ENCODE peak calls at places on chromosomes 12 and 14, in nine cellular contexts. G, Z, W, A, I, B, C, T and J are unnamed samples.
A peak's percentile ranks its signal among the peaks of the same experiment; 100 is the strongest.

GRCh38 chr12:56358836-56359532 is 923 bp downstream of the STAT2 start:
- DNase-seq in C (peak; percentile 93), G (no peak), B (no peak), T (no peak), A (no peak), Z (no peak), I (no peak), W (peak; percentile 87), J (peak; percentile 95)

GRCh38 chr12:56158029-56158925 is at the start of gene MYL6:
- DNase-seq in G (peak; percentile 96), W (peak; percentile 99), A (peak; percentile 98), Z (peak; percentile 93), B (peak; percentile 89), C (peak; percentile 98), I (peak; percentile 97), T (peak; percentile 98), J (peak; percentile 99)

GRCh38 chr14:61461808-61462275 is 140.5 kb downstream of the PRKCH start:
- DNase-seq in T (no peak), A (peak; percentile 59), I (peak; percentile 34), Z (peak; percentile 65), G (peak; percentile 68), W (peak; percentile 77), B (peak; percentile 56), C (peak; percentile 80), J (peak; percentile 90)

GRCh38 chr12:126784328-126784921 is 1482.5 kb upstream of the TMEM132C start:
- DNase-seq in A (peak; percentile 39), G (peak; percentile 2), T (peak; percentile 86), Z (peak; percentile 11), B (peak; percentile 31), C (no peak), W (no peak), I (peak; percentile 66), J (peak; percentile 49)

GRCh38 chr14:55707365-55707804 is 127.4 kb downstream of the KTN1 start:
- DNase-seq in W (peak; percentile 76), A (no peak), G (peak; percentile 31), C (peak; percentile 70), I (no peak), B (no peak), T (no peak), Z (no peak), J (peak; percentile 88)

GRCh38 chr12:24898606-24899005 is 50.3 kb downstream of the BCAT1 start:
- DNase-seq in T (no peak), W (no peak), B (no peak), C (no peak), A (no peak), G (no peak), I (no peak), Z (no peak), J (no peak)

GRCh38 chr12:114835031-114835430 is 151.1 kb upstream of the TBX3 start:
- DNase-seq in T (no peak), C (peak; percentile 83), I (no peak), G (no peak), Z (no peak), B (no peak), A (no peak), W (peak; percentile 85), J (peak; percentile 53)

GRCh38 chr12:6205144-6205539 is 4.9 kb downstream of the CD9 start:
- DNase-seq in A (peak; percentile 44), T (peak; percentile 91), G (no peak), Z (no peak), B (no peak), I (no peak), C (no peak), W (no peak), J (peak; percentile 39)

GRCh38 chr12:16605666-16606116 is 271 bp downstream of the LMO3 start:
- DNase-seq in Z (no peak), A (no peak), I (no peak), B (no peak), G (peak; percentile 9), T (no peak), C (peak; percentile 18), W (peak; percentile 12), J (peak; percentile 5)

GRCh38 chr12:90909069-90909676 is 45.8 kb downstream of the CCER1 start:
- DNase-seq in G (peak; percentile 6), W (peak; percentile 67), Z (peak; percentile 31), C (peak; percentile 64), B (no peak), A (peak; percentile 18), I (peak; percentile 38), T (peak; percentile 37), J (peak; percentile 72)

GRCh38 chr12:91744613-91745012 is 401.0 kb downstream of the BTG1 start:
- DNase-seq in A (no peak), W (no peak), C (no peak), G (no peak), T (no peak), I (no peak), B (no peak), Z (no peak), J (no peak)

GRCh38 chr12:13799574-13799973 is 181.8 kb downstream of the GRIN2B start:
- DNase-seq in B (no peak), G (no peak), I (no peak), C (no peak), W (no peak), T (peak; percentile 47), A (no peak), Z (peak; percentile 9), J (no peak)

GRCh38 chr12:118354903-118355302 is 17.8 kb downstream of the TAOK3 start:
- DNase-seq in I (no peak), W (peak; percentile 40), A (no peak), B (no peak), T (no peak), C (no peak), G (no peak), Z (no peak), J (no peak)

GRCh38 chr14:21467620-21468019 is 9.1 kb downstream of the RAB2B start:
- DNase-seq in C (peak; percentile 42), Z (no peak), T (no peak), G (no peak), W (peak; percentile 98), I (no peak), A (no peak), B (no peak), J (peak; percentile 76)

GRCh38 chr12:57731411-57732080 is 7.0 kb downstream of the AGAP2 start:
- DNase-seq in T (no peak), G (no peak), A (no peak), I (no peak), B (no peak), Z (no peak), W (no peak), C (no peak), J (no peak)

GRCh38 chr14:89571502-89571901 is 154.5 kb upstream of the FOXN3 start:
- DNase-seq in T (no peak), B (no peak), W (no peak), G (no peak), A (no peak), Z (no peak), C (no peak), I (no peak), J (no peak)

GRCh38 chr12:83843531-83843930 is 1069.1 kb downstream of the SLC6A15 start:
- DNase-seq in B (no peak), G (no peak), T (no peak), C (no peak), A (no peak), I (no peak), W (no peak), Z (no peak), J (no peak)

DNA sequence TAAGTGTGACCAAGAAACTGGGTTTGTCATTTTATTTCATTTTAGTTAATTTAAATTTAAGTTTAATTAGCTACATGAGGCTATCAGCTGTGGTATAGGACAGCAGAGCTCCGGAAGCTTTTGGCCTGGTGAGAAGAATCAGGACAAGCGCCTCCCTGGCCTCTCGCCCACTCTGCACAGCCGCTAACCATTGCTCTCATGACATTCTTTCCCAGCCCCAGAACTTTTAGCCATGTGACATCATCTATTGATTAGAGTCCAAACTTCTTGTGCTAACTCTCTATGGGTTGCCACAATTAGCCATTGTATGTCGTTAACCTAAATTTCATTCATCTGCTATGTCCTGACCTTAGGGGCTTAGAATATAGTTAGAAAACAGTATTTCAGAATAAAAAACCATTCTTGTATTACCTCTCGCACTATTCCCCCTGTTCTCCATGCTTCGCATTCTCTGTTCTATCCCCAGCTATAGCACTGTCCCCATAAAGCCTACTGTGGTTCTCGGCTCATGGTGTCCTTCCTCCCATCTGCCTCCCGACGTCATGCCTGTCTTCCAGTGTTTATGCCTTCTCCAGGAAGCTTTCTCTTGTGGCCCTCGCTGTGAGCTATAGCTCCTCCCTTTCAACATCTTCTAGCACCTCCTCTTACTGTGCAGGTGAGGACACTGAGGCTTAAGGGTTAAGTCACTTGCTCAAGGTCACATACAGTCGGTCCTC is 23.5 kb downstream of the SSH1 start:
- DNase-seq in C (peak; percentile 76), W (peak; percentile 83), B (no peak), T (no peak), A (no peak), I (no peak), G (no peak), Z (no peak), J (peak; percentile 78)
- H3K4me1 ChIP-seq in C (peaks cover 33% of the 10 kb centered on the region), W (peaks cover 41% of the 10 kb centered on the region), B (peaks cover 5% of the 10 kb centered on the region), T (peaks cover 7% of the 10 kb centered on the region), A (peaks cover 6% of the 10 kb centered on the region), I (peaks cover 78% of the 10 kb centered on the region), G (peaks cover 18% of the 10 kb centered on the region), Z (peaks cover 19% of the 10 kb centered on the region), J (peaks cover 66% of the 10 kb centered on the region)

DNA sequence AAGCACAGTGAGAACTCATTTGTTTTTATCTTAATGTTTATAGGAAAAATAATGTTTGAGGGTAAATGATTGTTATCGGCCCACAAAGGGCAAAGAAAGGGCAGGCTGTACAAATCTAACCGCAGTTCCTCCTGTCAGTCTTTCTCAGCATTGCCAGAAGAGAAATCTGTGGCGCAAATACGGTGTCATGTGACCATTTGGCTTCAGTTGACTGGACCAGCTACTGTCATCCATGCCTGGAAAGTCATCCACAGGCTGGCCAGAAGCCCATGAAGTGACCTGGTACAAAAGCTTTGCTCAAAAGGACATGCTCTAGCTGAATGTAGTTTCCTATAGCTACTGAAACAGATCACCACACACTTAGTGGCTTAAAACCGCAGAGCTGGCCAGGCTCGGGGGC is 43.6 kb downstream of the HCAR2 start:
- DNase-seq in C (peak; percentile 46), Z (no peak), A (no peak), B (no peak), W (no peak), G (no peak), I (no peak), T (no peak), J (no peak)
- H3K9ac ChIP-seq in C (no peak overlapping the region), Z (no peak overlapping the region), A (no peak overlapping the region), B (no peak overlapping the region), W (no peak overlapping the region), G (no peak overlapping the region), I (no peak overlapping the region), T (no peak overlapping the region), J (no peak overlapping the region)

DNA sequence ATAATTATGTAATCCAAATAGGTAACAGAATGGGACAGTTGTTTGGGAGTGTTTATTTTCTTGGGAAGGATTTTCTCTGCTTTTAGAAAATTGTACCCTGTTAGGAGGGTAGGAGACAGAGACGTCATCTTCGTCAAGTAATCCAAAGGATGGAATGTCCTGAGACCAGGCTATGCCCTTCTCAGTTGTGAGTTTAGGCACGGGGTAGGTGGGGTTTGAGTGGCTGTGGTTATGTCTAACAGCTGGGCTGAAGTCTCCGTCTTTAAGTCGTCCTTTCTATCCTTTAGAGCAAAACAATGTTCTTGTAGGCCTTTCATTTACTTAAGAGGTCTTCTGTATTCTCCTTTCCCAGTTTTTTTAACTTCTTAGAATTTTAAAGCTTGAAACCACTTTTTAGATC is 5.7 kb downstream of the SOCS2 start:
- DNase-seq in T (no peak), Z (no peak), B (no peak), W (no peak), I (no peak), A (no peak), C (no peak), G (no peak), J (no peak)
- H3K4me1 ChIP-seq in T (no peaks in the 10 kb centered on the region), Z (no peaks in the 10 kb centered on the region), B (peaks cover 6% of the 10 kb centered on the region), W (peaks cover 10% of the 10 kb centered on the region), I (no peaks in the 10 kb centered on the region), A (no peaks in the 10 kb centered on the region), C (peaks cover 4% of the 10 kb centered on the region), G (no peaks in the 10 kb centered on the region), J (peaks cover 9% of the 10 kb centered on the region)

GRCh38 chr12:76101739-76102385 is 17.4 kb upstream of the NAP1L1 start:
- DNase-seq in W (no peak), Z (no peak), G (no peak), B (no peak), I (no peak), A (no peak), T (peak; percentile 61), C (no peak), J (no peak)
- H3K9ac ChIP-seq in W (no peak overlapping the region), Z (no peak overlapping the region), G (no peak overlapping the region), B (no peak overlapping the region), I (no peak overlapping the region), A (no peak overlapping the region), T (no peak overlapping the region), C (no peak overlapping the region), J (no peak overlapping the region)